ENCODE peak calls at places on chromosome 9, in nine cellular contexts. V, M, D, O, P, R, L, J and A are unnamed samples.

GRCh38 chr9:94734054-94734754 is 7.7 kb downstream of the AOPEP start:
- DNase-seq in V (no peak), M (no peak), D (no peak), O (no peak), P (peak; percentile 34), R (no peak), L (no peak), J (no peak), A (no peak)

GRCh38 chr9:114126247-114127060 is 27.4 kb upstream of the KIF12 start:
- DNase-seq in V (no peak), M (peak; percentile 69), D (no peak), O (no peak), P (no peak), R (no peak), L (no peak), J (no peak), A (no peak)

GRCh38 chr9:126361810-126362238 is 35.2 kb downstream of the MVB12B start:
- DNase-seq in V (no peak), M (no peak), D (no peak), O (no peak), P (no peak), R (no peak), L (no peak), J (no peak), A (no peak)

GRCh38 chr9:100700689-100701318 is 122.9 kb downstream of the CAVIN4 start:
- DNase-seq in V (no peak), M (peak; percentile 85), D (peak; percentile 8), O (no peak), P (no peak), R (peak; percentile 16), L (peak; percentile 62), J (peak; percentile 38), A (peak; percentile 21)

GRCh38 chr9:8486095-8486494 is 686.5 kb upstream of the DMAC1 start:
- DNase-seq in V (no peak), M (peak; percentile 78), D (no peak), O (no peak), P (peak; percentile 10), R (peak; percentile 1), L (peak; percentile 22), J (peak; percentile 13), A (no peak)

GRCh38 chr9:73577867-73578266 is 426.2 kb downstream of the ANXA1 start:
- DNase-seq in V (no peak), M (no peak), D (no peak), O (no peak), P (peak; percentile 10), R (peak; percentile 1), L (no peak), J (peak; percentile 3), A (peak; percentile 47)

GRCh38 chr9:97982191-97982718 is 886 bp upstream of the ANP32B start:
- DNase-seq in V (no peak), M (peak; percentile 64), D (peak; percentile 63), O (no peak), P (no peak), R (no peak), L (peak; percentile 65), J (no peak), A (no peak)

GRCh38 chr9:9893837-9894236 is 719.0 kb downstream of the PTPRD start:
- DNase-seq in V (no peak), M (no peak), D (no peak), O (no peak), P (no peak), R (peak; percentile 6), L (no peak), J (no peak), A (no peak)

GRCh38 chr9:19913151-19913550 is 124.3 kb upstream of the SLC24A2 start:
- DNase-seq in V (no peak), M (no peak), D (no peak), O (no peak), P (no peak), R (no peak), L (no peak), J (no peak), A (no peak)

GRCh38 chr9:13857521-13857920 is 456.4 kb downstream of the NFIB start:
- DNase-seq in V (no peak), M (no peak), D (no peak), O (no peak), P (no peak), R (no peak), L (no peak), J (no peak), A (no peak)